ENCODE peak calls at places on chromosomes 7 and 10, in ten cellular contexts. L is hepatocyte; R is AG09309; P is endodermal cell; H is PC-3; Q is fibroblast of pulmonary artery; X is omental fat pad; J is GM20000; U is CD8-positive, alpha-beta T cell; D is B cell. T is an unnamed sample.
A peak's percentile ranks its signal among the peaks of the same experiment; 100 is the strongest.

GRCh38 chr10:92486637-92487036 is 87.3 kb downstream of the IDE start:
- DNase-seq in H (no peak), R (no peak), P (no peak), X (no peak), J (no peak), L (no peak), U (no peak), D (no peak), Q (peak; percentile 10), T (no peak)

GRCh38 chr7:50274361-50274760 is 30.2 kb upstream of the IKZF1 start:
- DNase-seq in J (no peak), U (no peak), P (no peak), Q (no peak), X (no peak), R (no peak), H (no peak), D (no peak), L (no peak), T (no peak)

GRCh38 chr10:91238191-91238590 is 17.7 kb downstream of the PCGF5 start:
- DNase-seq in P (no peak), J (no peak), R (no peak), L (no peak), U (no peak), D (no peak), X (no peak), Q (no peak), H (no peak), T (no peak)

GRCh38 chr7:47901542-47901941 is 46.7 kb downstream of the PKD1L1 start:
- DNase-seq in U (no peak), X (no peak), J (no peak), R (no peak), L (no peak), D (no peak), H (peak; percentile 62), P (no peak), Q (no peak), T (no peak)

GRCh38 chr7:79702116-79702515 is 248.6 kb upstream of the MAGI2 start:
- DNase-seq in R (no peak), L (no peak), J (no peak), Q (no peak), H (peak; percentile 41), P (no peak), U (no peak), D (no peak), X (no peak), T (no peak)

GRCh38 chr10:102335184-102335583 is 60.3 kb upstream of the NFKB2 start:
- DNase-seq in D (no peak), L (no peak), Q (peak; percentile 43), X (no peak), J (no peak), R (no peak), U (no peak), P (no peak), H (no peak), T (no peak)

GRCh38 chr7:4226166-4226857 is 455.8 kb upstream of the FOXK1 start:
- DNase-seq in D (no peak), R (no peak), Q (no peak), P (peak; percentile 84), H (peak; percentile 8), X (no peak), L (no peak), U (no peak), J (no peak), T (no peak)

GRCh38 chr7:105885386-105886111 is 9.2 kb upstream of the ATXN7L1 start:
- DNase-seq in J (no peak), X (no peak), L (no peak), D (no peak), P (no peak), U (no peak), H (no peak), Q (peak; percentile 19), R (no peak), T (no peak)

GRCh38 chr7:74656421-74656910 is 1.1 kb upstream of the GTF2I start:
- DNase-seq in U (peak; percentile 64), P (peak; percentile 78), H (peak; percentile 45), Q (no peak), R (no peak), X (no peak), J (peak; percentile 27), D (peak; percentile 61), L (peak; percentile 73), T (peak; percentile 45)

GRCh38 chr7:154503962-154504550 is 451.9 kb downstream of the DPP6 start:
- DNase-seq in R (no peak), H (peak; percentile 53), Q (peak; percentile 48), X (no peak), P (no peak), U (no peak), D (no peak), J (peak; percentile 21), L (peak; percentile 78), T (no peak)

GRCh38 chr10:96690755-96691730 is 29.3 kb downstream of the PIK3AP1 start:
- DNase-seq in X (no peak), D (no peak), L (no peak), P (no peak), J (no peak), R (no peak), Q (no peak), H (no peak), U (no peak), T (no peak)

GRCh38 chr10:110918269-110918632 is 729 bp downstream of the BBIP1 start:
- DNase-seq in Q (peak; percentile 97), D (peak; percentile 92), X (peak; percentile 73), L (peak; percentile 98), H (peak; percentile 89), J (no peak), P (peak; percentile 98), U (peak; percentile 88), R (peak; percentile 78), T (peak; percentile 94)

GRCh38 chr7:519429-519973 is at the start of gene PDGFA:
- DNase-seq in U (no peak), H (peak; percentile 51), Q (peak; percentile 57), R (no peak), L (peak; percentile 85), D (no peak), X (no peak), J (peak; percentile 69), P (no peak), T (peak; percentile 66)

GRCh38 chr7:27861747-27862146 is 121.8 kb downstream of the TAX1BP1 start:
- DNase-seq in R (no peak), P (no peak), U (no peak), L (no peak), H (no peak), X (no peak), Q (no peak), D (no peak), J (no peak), T (no peak)

GRCh38 chr7:2879354-2879753 is 35.2 kb upstream of the GNA12 start:
- DNase-seq in J (no peak), Q (no peak), L (no peak), P (no peak), H (no peak), U (no peak), R (no peak), X (no peak), D (no peak), T (no peak)

GRCh38 chr7:30028749-30029635 is 780 bp downstream of the PLEKHA8 start:
- DNase-seq in J (peak; percentile 63), U (peak; percentile 30), D (peak; percentile 48), P (peak; percentile 80), X (peak; percentile 31), Q (peak; percentile 37), R (no peak), L (peak; percentile 55), H (peak; percentile 32), T (peak; percentile 41)

GRCh38 chr10:80382989-80383388 is 25.4 kb upstream of the PRXL2A start:
- DNase-seq in L (peak; percentile 61), J (peak; percentile 61), P (peak; percentile 79), U (peak; percentile 48), R (no peak), Q (peak; percentile 68), H (no peak), X (no peak), D (peak; percentile 59), T (peak; percentile 55)

GRCh38 chr7:8932751-8933150 is 499.3 kb downstream of the NXPH1 start:
- DNase-seq in Q (no peak), H (no peak), L (no peak), P (no peak), J (no peak), R (no peak), X (no peak), U (no peak), D (no peak), T (no peak)

DNA sequence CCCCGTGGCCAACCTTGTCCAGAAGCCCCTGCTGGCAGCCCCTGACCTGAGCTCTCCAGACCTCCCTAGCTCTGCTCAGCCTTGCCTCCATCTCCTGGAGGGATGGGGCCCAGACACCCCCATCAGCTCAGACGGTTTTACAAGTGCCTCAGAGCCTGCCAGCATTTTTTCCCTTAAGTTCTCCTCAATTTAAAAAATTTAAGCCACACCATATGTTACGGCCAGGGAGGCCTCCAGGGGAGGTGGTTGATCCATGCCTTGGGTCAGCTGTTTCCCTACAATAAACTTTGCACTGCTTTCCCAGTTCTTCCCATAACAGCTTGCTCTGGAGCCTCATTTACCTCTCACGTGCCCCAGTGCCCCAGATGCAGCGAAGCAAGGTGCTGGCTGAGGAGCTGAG is 143.5 kb downstream of the RGS10 start:
- DNase-seq in D (no peak), J (no peak), U (no peak), H (no peak), P (no peak), L (peak; percentile 35), X (no peak), Q (no peak), R (no peak), T (no peak)
- TF ChIP-seq CTCF in D (no peak), J (no peak), U (no peak), H (no peak), P (no peak), L (no peak), X (no peak), Q (no peak), R (no peak), T (no peak)

GRCh38 chr10:119349937-119350513 is 142.7 kb downstream of the GRK5 start:
- DNase-seq in Q (no peak), D (no peak), J (no peak), L (no peak), R (no peak), H (no peak), X (no peak), P (no peak), U (no peak), T (no peak)
- TF ChIP-seq CTCF in Q (no peak), D (no peak), J (no peak), L (no peak), R (no peak), H (no peak), X (no peak), P (no peak), U (no peak), T (no peak)

GRCh38 chr10:18472977-18473376 is 178.4 kb downstream of the NSUN6 start:
- DNase-seq in Q (no peak), P (peak; percentile 50), R (no peak), U (no peak), H (peak; percentile 15), J (peak; percentile 15), X (no peak), L (peak; percentile 23), D (no peak), T (no peak)
- TF ChIP-seq CTCF in Q (no peak), P (peak; percentile 47), R (no peak), U (no peak), H (peak; percentile 50), J (peak; percentile 16), X (no peak), L (peak; percentile 29), D (no peak), T (no peak)

DNA sequence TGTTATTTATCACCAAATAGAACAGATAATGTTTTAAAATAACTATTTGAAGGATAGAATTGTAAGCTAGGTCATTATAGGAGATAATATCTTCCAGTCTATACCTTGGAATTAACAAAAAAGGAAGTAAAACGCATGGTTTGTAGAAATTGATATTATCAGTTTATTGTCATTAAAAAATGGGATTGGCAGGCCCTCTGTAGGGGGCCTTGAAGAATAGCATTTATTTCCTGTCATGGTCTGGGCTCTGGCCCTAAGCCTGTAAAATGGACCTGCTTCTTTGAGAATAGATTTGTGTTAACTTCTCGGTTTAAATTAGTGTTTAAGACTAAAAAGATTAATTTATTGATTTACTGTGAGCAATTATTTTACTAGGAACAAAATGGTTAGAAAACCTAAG is 197.6 kb upstream of the FOXP2 start:
- DNase-seq in J (no peak), L (no peak), R (no peak), Q (no peak), P (no peak), H (no peak), X (no peak), U (no peak), D (no peak), T (no peak)
- TF ChIP-seq CTCF in J (no peak), L (no peak), R (peak; percentile 8), Q (no peak), P (peak; percentile 44), H (peak; percentile 16), X (no peak), U (no peak), D (no peak), T (no peak)

T was measured in Calu3.